ENCODE peak calls at places on chromosomes 5 and 9, in seven cellular contexts. C, B, T, J, S, V and F are unnamed samples.
A peak's percentile ranks its signal among the peaks of the same experiment; 100 is the strongest.

GRCh38 chr9:15272377-15272928 is 34.6 kb downstream of the TTC39B start:
- DNase-seq in S (no peak), J (no peak), V (no peak), C (no peak), B (no peak), T (no peak), F (no peak)

GRCh38 chr9:26870292-26870691 is 22.3 kb downstream of the CAAP1 start:
- DNase-seq in J (no peak), S (no peak), B (no peak), V (no peak), C (no peak), T (no peak), F (no peak)

GRCh38 chr5:88724201-88724600 is 158.8 kb downstream of the MEF2C start:
- DNase-seq in C (no peak), T (no peak), S (no peak), B (no peak), V (no peak), J (no peak), F (no peak)

GRCh38 chr5:171832775-171833174 is 47.2 kb downstream of the SMIM23 start:
- DNase-seq in S (no peak), C (no peak), T (no peak), J (no peak), B (no peak), V (no peak), F (no peak)

GRCh38 chr5:160197341-160198147 is 31.8 kb upstream of the FABP6 start:
- DNase-seq in S (no peak), V (no peak), T (no peak), B (peak; percentile 51), J (no peak), C (no peak), F (no peak)

GRCh38 chr5:1936413-1936812 is 53.7 kb upstream of the IRX4 start:
- DNase-seq in C (no peak), T (no peak), S (no peak), V (no peak), B (no peak), J (no peak), F (no peak)

GRCh38 chr5:98433022-98433421 is 340.4 kb upstream of the RGMB start:
- DNase-seq in B (no peak), S (no peak), T (no peak), C (no peak), V (no peak), J (no peak), F (no peak)

GRCh38 chr5:140151719-140152609 is 23.0 kb upstream of the CYSTM1 start:
- DNase-seq in J (no peak), S (no peak), C (no peak), T (no peak), V (no peak), B (no peak), F (no peak)